ENCODE peak calls at places on chromosomes 1 and 21, in seven cellular contexts. G, K, O, H, W, B and Z are unnamed samples.

GRCh38 chr1:241542199-241542907 is 10.2 kb downstream of the KMO start:
- DNase-seq in G (no peak), K (no peak), O (no peak), H (no peak), W (no peak), B (no peak), Z (no peak)

GRCh38 chr1:3674100-3675094 is 22.1 kb downstream of the TP73 start:
- DNase-seq in G (no peak), K (no peak), O (no peak), H (no peak), W (no peak), B (no peak), Z (no peak)

GRCh38 chr1:47689894-47690293 is 252.1 kb downstream of the FOXD2 start:
- DNase-seq in G (no peak), K (no peak), O (no peak), H (no peak), W (no peak), B (no peak), Z (no peak)

GRCh38 chr1:20139776-20140612 is 871 bp downstream of the PLA2G2F start:
- DNase-seq in G (no peak), K (no peak), O (no peak), H (no peak), W (no peak), B (no peak), Z (no peak)

GRCh38 chr1:110061341-110061740 is 9.1 kb downstream of the ALX3 start:
- DNase-seq in G (no peak), K (no peak), O (no peak), H (no peak), W (no peak), B (no peak), Z (no peak)

GRCh38 chr1:8351693-8352470 is 34.0 kb downstream of the SLC45A1 start:
- DNase-seq in G (no peak), K (peak), O (peak), H (no peak), W (no peak), B (no peak), Z (no peak)

GRCh38 chr1:4284976-4285375 is 369.4 kb upstream of the AJAP1 start:
- DNase-seq in G (no peak), K (no peak), O (no peak), H (no peak), W (no peak), B (no peak), Z (peak)

GRCh38 chr1:15734901-15735300 is 1.2 kb upstream of the SLC25A34 start:
- DNase-seq in G (no peak), K (peak), O (no peak), H (no peak), W (no peak), B (no peak), Z (no peak)

GRCh38 chr1:12585536-12585935 is 32.5 kb downstream of the DHRS3 start:
- DNase-seq in G (no peak), K (no peak), O (no peak), H (no peak), W (no peak), B (no peak), Z (no peak)

GRCh38 chr1:228799929-228800328 is 64.7 kb downstream of the RHOU start:
- DNase-seq in G (no peak), K (no peak), O (no peak), H (no peak), W (no peak), B (no peak), Z (peak)

GRCh38 chr1:157142765-157143423 is 4.7 kb upstream of the ETV3 start:
- DNase-seq in G (no peak), K (no peak), O (no peak), H (no peak), W (no peak), B (peak), Z (no peak)

GRCh38 chr1:78716186-78716585 is 66.6 kb downstream of the IFI44 start:
- DNase-seq in G (no peak), K (no peak), O (peak), H (no peak), W (no peak), B (peak), Z (no peak)

GRCh38 chr1:39080884-39081265 is 54.7 kb downstream of the NDUFS5 start:
- DNase-seq in G (no peak), K (no peak), O (no peak), H (no peak), W (no peak), B (no peak), Z (no peak)

GRCh38 chr1:47431534-47431933 is 6.3 kb upstream of the FOXD2 start:
- DNase-seq in G (no peak), K (no peak), O (no peak), H (no peak), W (no peak), B (peak), Z (no peak)

GRCh38 chr21:29098156-29098555 is 24.7 kb upstream of the CCT8 start:
- DNase-seq in G (no peak), K (no peak), O (no peak), H (no peak), W (no peak), B (peak), Z (no peak)

GRCh38 chr1:201463071-201463552 is 5.9 kb downstream of the PHLDA3 start:
- DNase-seq in G (peak), K (no peak), O (no peak), H (no peak), W (no peak), B (peak), Z (no peak)

GRCh38 chr1:161483361-161483760 is 21.9 kb upstream of the FCGR2A start:
- DNase-seq in G (no peak), K (no peak), O (no peak), H (no peak), W (no peak), B (no peak), Z (no peak)

GRCh38 chr1:150760003-150760402 is 5.6 kb downstream of the CTSS start:
- DNase-seq in G (no peak), K (no peak), O (no peak), H (peak), W (no peak), B (no peak), Z (no peak)

GRCh38 chr1:7490576-7490975 is 280.5 kb upstream of the VAMP3 start:
- DNase-seq in G (no peak), K (no peak), O (no peak), H (no peak), W (no peak), B (no peak), Z (no peak)

GRCh38 chr1:196030455-196030854 is 577.8 kb downstream of the KCNT2 start:
- DNase-seq in G (no peak), K (no peak), O (no peak), H (no peak), W (no peak), B (no peak), Z (no peak)

GRCh38 chr1:39776400-39776713 is 5.2 kb upstream of the OXCT2 start:
- DNase-seq in G (no peak), K (no peak), O (no peak), H (no peak), W (no peak), B (no peak), Z (no peak)

GRCh38 chr1:35202048-35202719 is 9.2 kb upstream of the SFPQ start:
- DNase-seq in G (peak), K (no peak), O (peak), H (peak), W (peak), B (peak), Z (no peak)